ENCODE peak calls at places on chromosome 3, in ten cellular contexts. V is HCT116, Y is adrenal gland, F is fibroblast of mammary gland, W is cardiac muscle cell, X is cardiac fibroblast, A is HL-60, E is brain microvascular endothelial cell, Q is kidney epithelial cell, B is thoracic aorta. K is an unnamed sample.

GRCh38 chr3:184749168-184749744 is 37.4 kb upstream of the MAGEF1 start:
- DNase-seq in W (no peak), E (no peak), B (no peak), X (no peak), V (no peak), F (no peak), Y (no peak), Q (no peak), A (no peak), K (no peak)

GRCh38 chr3:182583545-182583944 is 209.8 kb upstream of the ATP11B start:
- DNase-seq in E (no peak), Q (no peak), F (no peak), A (no peak), W (no peak), X (no peak), B (no peak), Y (no peak), V (no peak), K (no peak)

GRCh38 chr3:169432692-169433432 is 230.7 kb downstream of the MECOM start:
- DNase-seq in B (no peak), X (peak; percentile 15), E (no peak), V (no peak), Y (no peak), W (no peak), F (no peak), A (no peak), Q (no peak), K (no peak)

GRCh38 chr3:156151824-156152428 is 31.5 kb downstream of the KCNAB1 start:
- DNase-seq in Q (no peak), V (peak; percentile 60), Y (peak; percentile 77), A (peak; percentile 59), W (peak; percentile 85), X (peak; percentile 83), F (peak; percentile 76), E (peak; percentile 79), B (peak; percentile 36), K (peak; percentile 39)

GRCh38 chr3:159766563-159767185 is 222.0 kb upstream of the IL12A start:
- DNase-seq in W (peak; percentile 61), Q (no peak), X (peak; percentile 59), A (no peak), F (peak; percentile 52), V (no peak), Y (no peak), B (no peak), E (peak; percentile 55), K (peak; percentile 10)

GRCh38 chr3:102400142-102400541 is 34.7 kb upstream of the ZPLD1 start:
- DNase-seq in Y (no peak), W (no peak), E (no peak), B (no peak), V (peak; percentile 22), F (peak; percentile 40), Q (peak; percentile 23), A (no peak), X (peak; percentile 14), K (no peak)

GRCh38 chr3:58463181-58463941 is 28.5 kb upstream of the KCTD6 start:
- DNase-seq in B (peak; percentile 24), Y (peak; percentile 87), A (peak; percentile 74), X (peak; percentile 88), W (peak; percentile 85), F (peak; percentile 94), Q (peak; percentile 61), V (peak; percentile 76), E (peak; percentile 85), K (peak; percentile 45)

GRCh38 chr3:100213891-100214573 is 46.8 kb upstream of the TBC1D23 start:
- DNase-seq in V (no peak), Y (no peak), W (no peak), X (peak; percentile 55), Q (no peak), F (peak; percentile 60), A (no peak), E (no peak), B (no peak), K (no peak)

GRCh38 chr3:42116466-42116865 is 25.3 kb downstream of the TRAK1 start:
- DNase-seq in F (peak; percentile 35), E (no peak), B (no peak), W (no peak), X (no peak), Y (no peak), A (no peak), V (no peak), Q (no peak), K (no peak)

GRCh38 chr3:62027231-62027630 is 346.1 kb downstream of the FEZF2 start:
- DNase-seq in E (no peak), A (no peak), W (no peak), X (no peak), V (no peak), F (no peak), Y (no peak), B (no peak), Q (no peak), K (no peak)

GRCh38 chr3:62028236-62028635 is 345.1 kb downstream of the FEZF2 start:
- DNase-seq in A (no peak), X (no peak), F (no peak), E (no peak), V (no peak), B (no peak), Y (no peak), W (no peak), Q (no peak), K (no peak)

GRCh38 chr3:62027796-62028195 is 345.6 kb downstream of the FEZF2 start:
- DNase-seq in Q (no peak), F (no peak), W (no peak), X (no peak), A (no peak), B (no peak), Y (no peak), V (no peak), E (no peak), K (no peak)

GRCh38 chr3:62022312-62022711 is 351.0 kb downstream of the FEZF2 start:
- DNase-seq in A (no peak), Y (no peak), V (no peak), Q (no peak), B (no peak), X (no peak), F (no peak), E (no peak), W (no peak), K (no peak)

GRCh38 chr3:62024882-62025281 is 348.5 kb downstream of the FEZF2 start:
- DNase-seq in X (no peak), W (no peak), Y (no peak), V (no peak), A (no peak), B (no peak), E (no peak), Q (no peak), F (no peak), K (no peak)
- H3K4me3 ChIP-seq in X (no peak overlapping the region), W (no peak overlapping the region), Y (no peak overlapping the region), V (no peak overlapping the region), A (no peak overlapping the region), B (no peak overlapping the region), E (no peak overlapping the region), Q (no peak overlapping the region), F (no peak overlapping the region), K (no peak overlapping the region)

DNA sequence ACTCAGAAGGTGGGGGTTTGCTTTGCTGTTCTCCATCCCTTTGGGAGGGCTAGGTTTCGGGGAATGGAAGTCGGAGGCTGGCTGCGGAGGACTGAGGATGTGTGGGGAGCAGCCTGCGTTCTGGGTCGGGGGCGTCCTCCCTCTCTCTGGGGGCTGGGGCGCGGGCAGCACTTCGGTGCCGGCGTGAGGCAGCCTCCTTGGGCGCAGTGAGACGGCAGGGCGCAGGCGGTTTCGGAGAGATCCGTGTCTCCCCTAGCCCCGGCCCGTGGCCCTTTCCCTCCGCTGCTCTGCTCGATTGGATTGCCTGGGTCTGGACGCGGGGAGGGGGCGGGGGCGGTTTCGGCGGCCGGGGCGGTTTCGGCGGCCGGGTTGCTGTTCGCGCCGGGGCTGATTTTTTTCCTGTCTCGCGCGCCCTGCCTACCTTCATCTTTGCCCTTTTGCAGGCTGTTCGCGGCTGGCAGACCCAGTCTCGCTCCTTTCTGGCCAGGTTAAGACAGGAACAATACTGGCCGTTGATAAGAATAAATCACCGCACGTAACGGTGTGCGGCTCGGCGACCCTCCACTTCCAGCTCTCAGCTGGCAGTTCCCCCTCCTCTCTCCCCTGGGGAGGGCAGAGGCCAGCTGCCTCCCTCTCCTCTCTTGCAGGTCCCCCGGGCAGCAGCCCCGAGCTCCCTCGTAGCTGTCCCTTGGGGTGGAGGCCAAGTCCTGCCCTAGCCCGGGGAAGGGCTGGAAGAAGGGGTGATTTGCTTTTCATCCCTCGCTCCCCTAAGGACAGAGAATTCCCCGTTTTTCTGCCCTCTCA is 1.6 kb downstream of the PTPRG start:
- DNase-seq in A (no peak), V (no peak), B (no peak), E (no peak), X (peak; percentile 34), Y (peak; percentile 49), Q (no peak), F (no peak), W (peak; percentile 52), K (no peak)
- H3K4me3 ChIP-seq in A (no peak overlapping the region), V (peak overlapping the region; percentile 80), B (peak overlapping the region; percentile 75), E (peak overlapping the region; percentile 82), X (peak overlapping the region; percentile 87), Y (peak overlapping the region; percentile 78), Q (peak overlapping the region; percentile 92), F (peak overlapping the region; percentile 89), W (peak overlapping the region; percentile 90), K (no peak overlapping the region)

DNA sequence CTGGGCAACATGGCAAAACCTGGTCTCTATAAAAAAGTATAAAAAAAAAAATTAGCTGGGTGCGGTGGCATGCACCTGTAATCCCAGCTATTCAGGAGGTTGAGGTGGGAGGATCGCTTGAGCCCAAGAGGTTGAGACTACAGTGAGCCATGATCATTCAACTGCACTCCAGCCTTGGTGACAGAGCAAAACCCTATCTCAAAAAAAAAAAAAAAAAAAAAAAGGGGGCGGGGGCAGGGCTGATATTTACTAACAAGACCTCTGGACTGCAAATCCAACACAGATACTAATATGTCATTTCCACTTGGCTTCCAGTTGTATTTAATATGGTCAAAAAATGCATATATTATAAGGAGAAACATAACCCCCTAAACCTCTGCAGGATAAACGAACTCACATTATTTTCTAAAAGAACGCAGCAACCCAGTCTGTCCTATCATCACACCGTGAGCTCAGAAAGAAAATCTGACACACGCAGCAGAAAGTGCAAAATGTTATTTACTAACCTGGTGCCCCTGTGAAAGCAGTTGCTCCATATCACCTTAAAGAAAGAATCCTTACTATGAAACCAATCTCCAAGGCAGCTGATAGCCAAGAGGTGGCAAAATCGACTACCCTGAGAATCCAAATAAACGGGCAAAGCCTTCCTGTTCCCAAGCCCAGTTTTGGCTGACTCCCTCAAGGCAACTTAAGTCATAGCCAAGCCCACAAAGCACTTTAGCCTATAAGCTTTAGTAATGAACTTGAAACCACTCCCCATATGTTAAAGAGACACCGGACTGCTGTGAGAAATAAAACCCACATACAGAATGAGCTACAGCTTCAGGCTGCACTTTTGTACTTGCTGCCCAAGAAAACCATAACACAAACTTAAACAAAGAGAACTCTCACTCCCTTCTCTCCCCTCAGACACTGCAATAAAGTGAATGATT is 39.3 kb downstream of the PLD1 start:
- DNase-seq in Y (peak; percentile 82), Q (peak; percentile 69), B (no peak), F (peak; percentile 90), V (no peak), A (peak; percentile 15), E (peak; percentile 80), X (peak; percentile 94), W (peak; percentile 93), K (peak; percentile 4)
- H3K4me3 ChIP-seq in Y (no peak overlapping the region), Q (peak overlapping the region; percentile 36), B (peak overlapping the region; percentile 78), F (peak overlapping the region; percentile 65), V (no peak overlapping the region), A (no peak overlapping the region), E (peak overlapping the region; percentile 59), X (peak overlapping the region; percentile 58), W (peak overlapping the region; percentile 29), K (no peak overlapping the region)

DNA sequence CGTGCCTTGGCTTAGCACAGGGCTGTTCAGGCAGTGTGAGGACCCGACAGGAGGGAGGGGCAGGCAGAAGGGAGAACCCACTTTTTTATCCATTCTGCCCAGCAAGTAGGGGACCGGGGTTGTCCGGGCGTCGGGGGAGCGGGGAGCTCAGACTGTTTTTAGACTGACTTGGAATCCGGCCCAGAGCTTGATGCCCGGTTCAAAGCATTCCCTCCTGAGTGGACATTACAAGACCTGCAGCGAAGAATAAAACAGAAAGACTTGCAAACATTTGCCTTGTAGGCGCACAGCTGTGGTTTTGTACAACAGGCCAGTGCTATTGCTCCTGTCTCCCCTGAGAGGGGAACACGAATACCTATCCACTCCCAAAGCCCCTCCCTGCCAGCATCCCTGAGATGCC is 161.4 kb upstream of the HES1 start:
- DNase-seq in E (peak; percentile 6), X (no peak), W (no peak), A (no peak), Q (no peak), V (no peak), B (no peak), F (no peak), Y (no peak), K (no peak)
- H3K4me3 ChIP-seq in E (no peak overlapping the region), X (no peak overlapping the region), W (no peak overlapping the region), A (no peak overlapping the region), Q (no peak overlapping the region), V (no peak overlapping the region), B (no peak overlapping the region), F (no peak overlapping the region), Y (no peak overlapping the region), K (no peak overlapping the region)

K was measured in Jurkat, Clone E6-1.